ENCODE peak calls at places on chromosomes 6 and 20, in eight cellular contexts. B, V, U, K, W, S, X and N are unnamed samples.
A peak's percentile ranks its signal among the peaks of the same experiment; 100 is the strongest.

GRCh38 chr6:7051780-7052440 is 55.9 kb upstream of the RREB1 start:
- DNase-seq in B (peak; percentile 22), V (peak; percentile 41), U (peak; percentile 86), K (peak; percentile 17), W (peak; percentile 9), S (no peak), X (peak; percentile 30), N (no peak)

GRCh38 chr6:47810885-47811284 is 29.1 kb downstream of the OPN5 start:
- DNase-seq in B (no peak), V (no peak), U (no peak), K (no peak), W (no peak), S (no peak), X (no peak), N (no peak)

GRCh38 chr20:36482044-36482473 is 59.3 kb upstream of the MYL9 start:
- DNase-seq in B (no peak), V (no peak), U (peak; percentile 78), K (no peak), W (no peak), S (peak; percentile 66), X (no peak), N (no peak)

GRCh38 chr6:16711551-16712249 is 49.6 kb downstream of the ATXN1 start:
- DNase-seq in B (no peak), V (peak; percentile 45), U (no peak), K (peak; percentile 29), W (no peak), S (no peak), X (no peak), N (peak; percentile 73)

GRCh38 chr6:11702039-11702795 is 76.4 kb downstream of the ADTRP start:
- DNase-seq in B (no peak), V (peak; percentile 63), U (no peak), K (no peak), W (peak; percentile 60), S (peak; percentile 45), X (no peak), N (peak; percentile 20)

GRCh38 chr20:60899320-60899719 is 352.7 kb upstream of the CDH4 start:
- DNase-seq in B (no peak), V (no peak), U (no peak), K (no peak), W (no peak), S (no peak), X (no peak), N (no peak)

GRCh38 chr6:31446481-31446880 is 43.1 kb downstream of the MICA start:
- DNase-seq in B (no peak), V (peak; percentile 23), U (no peak), K (no peak), W (no peak), S (no peak), X (no peak), N (no peak)

GRCh38 chr6:158939255-158940170 is 60.5 kb downstream of the RSPH3 start:
- DNase-seq in B (no peak), V (peak; percentile 16), U (peak; percentile 68), K (no peak), W (no peak), S (no peak), X (no peak), N (no peak)

GRCh38 chr6:35213161-35213823 is 464 bp upstream of the SCUBE3 start:
- DNase-seq in B (no peak), V (no peak), U (no peak), K (no peak), W (no peak), S (no peak), X (no peak), N (no peak)

GRCh38 chr6:125269328-125269985 is 32.3 kb downstream of the HDDC2 start:
- DNase-seq in B (no peak), V (no peak), U (no peak), K (no peak), W (no peak), S (no peak), X (no peak), N (no peak)

GRCh38 chr6:139230421-139230840 is 61.4 kb downstream of the TXLNB start:
- DNase-seq in B (peak; percentile 18), V (peak; percentile 9), U (no peak), K (no peak), W (peak; percentile 31), S (no peak), X (no peak), N (no peak)

GRCh38 chr6:97822632-97823031 is 539.6 kb upstream of the MMS22L start:
- DNase-seq in B (no peak), V (no peak), U (no peak), K (no peak), W (no peak), S (no peak), X (no peak), N (no peak)

GRCh38 chr6:131765081-131765852 is 42.6 kb upstream of the ENPP1 start:
- DNase-seq in B (no peak), V (peak; percentile 88), U (no peak), K (no peak), W (peak; percentile 61), S (no peak), X (no peak), N (no peak)

GRCh38 chr6:148885154-148885870 is 138.5 kb downstream of the UST start:
- DNase-seq in B (no peak), V (peak; percentile 79), U (no peak), K (no peak), W (no peak), S (peak; percentile 37), X (no peak), N (no peak)

GRCh38 chr20:63736893-63737689 is 627 bp downstream of the LIME1 start:
- DNase-seq in B (no peak), V (no peak), U (peak; percentile 69), K (peak; percentile 47), W (no peak), S (peak; percentile 15), X (no peak), N (no peak)

GRCh38 chr6:116100419-116101297 is at the start of gene NT5DC1:
- DNase-seq in B (peak; percentile 42), V (peak; percentile 81), U (peak; percentile 95), K (peak; percentile 70), W (peak; percentile 60), S (peak; percentile 80), X (peak; percentile 73), N (peak; percentile 60)

GRCh38 chr6:157265186-157265585 is 58.1 kb downstream of the TMEM242 start:
- DNase-seq in B (no peak), V (no peak), U (peak; percentile 46), K (no peak), W (no peak), S (no peak), X (peak; percentile 10), N (no peak)

GRCh38 chr6:13014551-13015378 is 298.2 kb downstream of the PHACTR1 start:
- DNase-seq in B (no peak), V (no peak), U (peak; percentile 73), K (no peak), W (no peak), S (peak; percentile 27), X (no peak), N (no peak)

GRCh38 chr6:123801067-123801466 is 2.6 kb upstream of the NKAIN2 start:
- DNase-seq in B (no peak), V (no peak), U (no peak), K (no peak), W (no peak), S (no peak), X (no peak), N (no peak)

GRCh38 chr6:67916389-67916788 is 718.7 kb upstream of the ADGRB3 start:
- DNase-seq in B (no peak), V (no peak), U (no peak), K (no peak), W (no peak), S (no peak), X (no peak), N (no peak)